ENCODE peak calls at places on chromosomes 6 and 20, in six cellular contexts. E is left lobe of liver; Z is activated CD4-positive, CD25-positive, alpha-beta regulatory T cell treated with anti-CD3 and anti-CD28 coated beads, Interleukin-2, amount 50 U/mL, for 72 hours; B is stimulated activated CD4-positive, alpha-beta T cell treated with anti-CD3 and anti-CD28 coated beads, Interleukin-15, amount 100 ng/mL, for 24 hours; D is AG08395; S is NCI-H69. C is an unnamed sample.

GRCh38 chr6:32840604-32841246 is 2.2 kb upstream of the TAP2 start:
- DNase-seq in D (no peak), Z (no peak), S (no peak), E (peak), B (peak), C (no peak)

GRCh38 chr6:163100259-163100658 is 314.3 kb upstream of the QKI start:
- DNase-seq in S (no peak), Z (no peak), D (no peak), E (no peak), B (no peak), C (no peak)

GRCh38 chr6:156876302-156876701 is 99.1 kb downstream of the ARID1B start:
- DNase-seq in S (peak), Z (no peak), D (no peak), B (no peak), E (no peak), C (no peak)

GRCh38 chr20:60461993-60462392 is 503.8 kb downstream of the CDH26 start:
- DNase-seq in Z (no peak), E (no peak), B (no peak), D (no peak), S (no peak), C (no peak)

GRCh38 chr6:36848658-36849441 is 9.6 kb upstream of the CPNE5 start:
- DNase-seq in E (no peak), B (no peak), D (no peak), Z (no peak), S (peak), C (no peak)

GRCh38 chr6:94071835-94072234 is 652.5 kb upstream of the EPHA7 start:
- DNase-seq in S (peak), Z (no peak), E (no peak), D (no peak), B (no peak), C (no peak)

GRCh38 chr20:7926767-7927166 is 13.5 kb downstream of the HAO1 start:
- DNase-seq in S (peak), Z (no peak), E (no peak), D (peak), B (no peak), C (no peak)

GRCh38 chr6:51830666-51831065 is 256.7 kb downstream of the PKHD1 start:
- DNase-seq in E (no peak), D (no peak), B (no peak), Z (no peak), S (no peak), C (no peak)

GRCh38 chr6:19757036-19757435 is 80.1 kb upstream of the ID4 start:
- DNase-seq in Z (no peak), S (no peak), D (peak), B (no peak), E (no peak), C (no peak)

GRCh38 chr20:45306431-45306982 is at the start of gene RBPJL:
- DNase-seq in Z (peak), D (peak), B (peak), S (peak), E (no peak), C (peak)

GRCh38 chr20:2981646-2982045 is 61.8 kb upstream of the GNRH2 start:
- DNase-seq in S (no peak), B (no peak), Z (no peak), E (no peak), D (no peak), C (no peak)

GRCh38 chr6:93550551-93551276 is 131.4 kb upstream of the EPHA7 start:
- DNase-seq in D (no peak), Z (no peak), B (no peak), E (no peak), S (peak), C (no peak)

GRCh38 chr6:159953091-159953581 is 15.7 kb upstream of the IGF2R start:
- DNase-seq in S (peak), D (no peak), E (peak), B (no peak), Z (no peak), C (no peak)

GRCh38 chr6:97668716-97669115 is 385.7 kb upstream of the MMS22L start:
- DNase-seq in D (no peak), B (no peak), S (peak), E (no peak), Z (no peak), C (no peak)

GRCh38 chr20:25056601-25057233 is 1.2 kb downstream of the ACSS1 start:
- DNase-seq in E (peak), B (no peak), Z (no peak), D (no peak), S (no peak), C (no peak)

GRCh38 chr6:13485923-13486557 is 1.4 kb downstream of the GFOD1 start:
- DNase-seq in S (peak), B (peak), D (no peak), Z (no peak), E (peak), C (peak)

GRCh38 chr6:17045581-17046322 is 56.1 kb upstream of the STMND1 start:
- DNase-seq in B (no peak), E (no peak), D (peak), Z (no peak), S (peak), C (no peak)

GRCh38 chr6:54614499-54615195 is 231.9 kb upstream of the FAM83B start:
- DNase-seq in Z (no peak), S (peak), E (no peak), B (no peak), D (no peak), C (no peak)

GRCh38 chr6:149443411-149444181 is 41.2 kb downstream of the ZC3H12D start:
- DNase-seq in Z (no peak), E (no peak), S (no peak), D (peak), B (no peak), C (no peak)

GRCh38 chr20:46899619-46900018 is 5.0 kb downstream of the EYA2 start:
- DNase-seq in S (peak), E (no peak), B (no peak), Z (no peak), D (no peak), C (no peak)

GRCh38 chr6:113980937-113981554 is 10.1 kb upstream of the HDAC2 start:
- DNase-seq in B (peak), E (no peak), Z (no peak), D (peak), S (peak), C (no peak)

GRCh38 chr20:18663932-18664331 is 76.1 kb downstream of the DTD1 start:
- DNase-seq in E (no peak), Z (no peak), B (no peak), S (no peak), D (no peak), C (no peak)

GRCh38 chr6:44001318-44001868 is 125.9 kb downstream of the MRPL14 start:
- DNase-seq in B (peak), S (peak), E (no peak), Z (no peak), D (no peak), C (no peak)

GRCh38 chr20:25467441-25467840 is 60.0 kb downstream of the GINS1 start:
- DNase-seq in E (no peak), D (no peak), Z (no peak), B (no peak), S (no peak), C (no peak)

GRCh38 chr6:3868544-3868943 is 19.4 kb downstream of the FAM50B start:
- DNase-seq in E (peak), Z (no peak), B (no peak), D (peak), S (peak), C (no peak)